ENCODE peak calls at places on chromosomes 2 and 18, in seven cellular contexts. K is IMR-90; O is posterior vena cava; F is left colon; Z is stimulated activated CD4-positive, alpha-beta T cell treated with anti-CD3 and anti-CD28 coated beads, Interleukin-1b, Interleukin-23, amount 100 ng/mL, for 24 hours; D is PC-3; Q is pancreas. T is an unnamed sample.

GRCh38 chr18:32048507-32049091 is 30.0 kb downstream of the RNF125 start:
- DNase-seq in K (peak), O (no peak), F (peak), Z (no peak), D (no peak), Q (peak), T (peak)

GRCh38 chr2:32946314-32947075 is at the start of gene LTBP1:
- DNase-seq in K (peak), O (peak), F (peak), Z (peak), D (peak), Q (peak), T (peak)

GRCh38 chr2:109407401-109408335 is 206.1 kb downstream of the SEPTIN10 start:
- DNase-seq in K (no peak), O (no peak), F (no peak), Z (no peak), D (peak), Q (no peak), T (no peak)

GRCh38 chr2:44549099-44549471 is 187.3 kb downstream of the CAMKMT start:
- DNase-seq in K (peak), O (no peak), F (no peak), Z (no peak), D (peak), Q (no peak), T (peak)

GRCh38 chr2:27888790-27889189 is 1.4 kb downstream of the RBKS start:
- DNase-seq in K (peak), O (no peak), F (no peak), Z (no peak), D (no peak), Q (no peak), T (peak)

GRCh38 chr2:96739051-96739632 is 722 bp downstream of the LMAN2L start:
- DNase-seq in K (no peak), O (no peak), F (no peak), Z (no peak), D (no peak), Q (no peak), T (peak)

GRCh38 chr2:100620481-100620880 is 57.7 kb downstream of the PDCL3 start:
- DNase-seq in K (no peak), O (no peak), F (no peak), Z (no peak), D (no peak), Q (no peak), T (no peak)

GRCh38 chr2:69086466-69086865 is 73.5 kb downstream of the ANTXR1 start:
- DNase-seq in K (no peak), O (no peak), F (no peak), Z (no peak), D (no peak), Q (no peak), T (no peak)

GRCh38 chr2:239189711-239190131 is 211.1 kb downstream of the HDAC4 start:
- DNase-seq in K (no peak), O (peak), F (no peak), Z (no peak), D (no peak), Q (peak), T (no peak)

GRCh38 chr2:122135353-122135947 is 380.0 kb downstream of the TSN start:
- DNase-seq in K (no peak), O (no peak), F (no peak), Z (no peak), D (no peak), Q (no peak), T (no peak)

GRCh38 chr18:78939105-78939504 is 40.5 kb upstream of the SALL3 start:
- DNase-seq in K (no peak), O (no peak), F (no peak), Z (no peak), D (no peak), Q (no peak), T (no peak)

GRCh38 chr2:154293864-154294263 is 404.6 kb upstream of the KCNJ3 start:
- DNase-seq in K (no peak), O (no peak), F (no peak), Z (no peak), D (no peak), Q (no peak), T (no peak)

GRCh38 chr18:25805323-25805722 is 285.1 kb downstream of the SS18 start:
- DNase-seq in K (peak), O (peak), F (no peak), Z (no peak), D (no peak), Q (no peak), T (peak)

GRCh38 chr2:70962211-70962884 is 16.1 kb upstream of the ANKRD53 start:
- DNase-seq in K (no peak), O (no peak), F (peak), Z (no peak), D (no peak), Q (peak), T (no peak)

GRCh38 chr2:37643102-37644078 is 28.1 kb downstream of the CDC42EP3 start:
- DNase-seq in K (no peak), O (no peak), F (no peak), Z (no peak), D (no peak), Q (no peak), T (no peak)

GRCh38 chr2:205776139-205776538 is 93.8 kb downstream of the NRP2 start:
- DNase-seq in K (no peak), O (peak), F (no peak), Z (no peak), D (peak), Q (peak), T (peak)

T was measured in adipocyte.